ENCODE peak calls at places on chromosomes 5 and 9, in six cellular contexts. I, J, N, L, O and T are unnamed samples.

GRCh38 chr5:100900142-100900795 is 2.8 kb downstream of the ST8SIA4 start:
- DNase-seq in I (peak; percentile 51), J (peak; percentile 39), N (no peak), L (peak; percentile 54), O (peak; percentile 44), T (peak; percentile 33)

GRCh38 chr5:93512799-93513198 is 68.2 kb downstream of the NR2F1-AS1 start:
- DNase-seq in I (no peak), J (peak; percentile 89), N (no peak), L (no peak), O (no peak), T (no peak)

GRCh38 chr5:68193481-68194036 is 22.0 kb upstream of the PIK3R1 start:
- DNase-seq in I (no peak), J (no peak), N (no peak), L (no peak), O (no peak), T (no peak)

GRCh38 chr9:115362101-115362500 is 244.1 kb upstream of the TNC start:
- DNase-seq in I (no peak), J (no peak), N (no peak), L (no peak), O (no peak), T (no peak)

GRCh38 chr9:12441509-12441908 is 251.7 kb upstream of the TYRP1 start:
- DNase-seq in I (no peak), J (no peak), N (no peak), L (no peak), O (no peak), T (no peak)

GRCh38 chr5:36079200-36079761 is 12.6 kb upstream of the UGT3A2 start:
- DNase-seq in I (peak; percentile 45), J (peak; percentile 58), N (no peak), L (peak; percentile 62), O (no peak), T (no peak)

GRCh38 chr5:135041726-135042125 is 7.7 kb upstream of the PITX1 start:
- DNase-seq in I (no peak), J (no peak), N (no peak), L (no peak), O (no peak), T (no peak)

GRCh38 chr5:174625591-174626365 is 98.6 kb upstream of the MSX2 start:
- DNase-seq in I (no peak), J (no peak), N (no peak), L (no peak), O (no peak), T (no peak)

GRCh38 chr5:3010953-3011763 is 259.7 kb upstream of the IRX2 start:
- DNase-seq in I (no peak), J (no peak), N (no peak), L (peak; percentile 10), O (no peak), T (no peak)

GRCh38 chr9:131645078-131645776 is 94.6 kb downstream of the RAPGEF1 start:
- DNase-seq in I (no peak), J (peak; percentile 69), N (no peak), L (no peak), O (no peak), T (no peak)

GRCh38 chr5:179380211-179381035 is 35.2 kb upstream of the ADAMTS2 start:
- DNase-seq in I (no peak), J (no peak), N (no peak), L (no peak), O (no peak), T (no peak)

GRCh38 chr9:27548055-27548741 is 18.6 kb upstream of the MOB3B start:
- DNase-seq in I (peak; percentile 25), J (peak; percentile 72), N (no peak), L (no peak), O (no peak), T (no peak)

GRCh38 chr5:156929366-156929948 is 33.6 kb downstream of the TIMD4 start:
- DNase-seq in I (no peak), J (no peak), N (no peak), L (no peak), O (no peak), T (no peak)

GRCh38 chr5:101045689-101046088 is 142.6 kb upstream of the ST8SIA4 start:
- DNase-seq in I (no peak), J (peak; percentile 17), N (no peak), L (no peak), O (no peak), T (no peak)

GRCh38 chr5:76775921-76776320 is 42.9 kb upstream of the F2RL1 start:
- DNase-seq in I (no peak), J (no peak), N (no peak), L (no peak), O (no peak), T (no peak)

GRCh38 chr5:55604611-55605067 is 69.9 kb upstream of the PLPP1 start:
- DNase-seq in I (no peak), J (peak; percentile 75), N (no peak), L (peak; percentile 29), O (no peak), T (no peak)

GRCh38 chr9:5582835-5583195 is 46.1 kb upstream of the RIC1 start:
- DNase-seq in I (no peak), J (peak; percentile 83), N (no peak), L (no peak), O (no peak), T (no peak)

DNA sequence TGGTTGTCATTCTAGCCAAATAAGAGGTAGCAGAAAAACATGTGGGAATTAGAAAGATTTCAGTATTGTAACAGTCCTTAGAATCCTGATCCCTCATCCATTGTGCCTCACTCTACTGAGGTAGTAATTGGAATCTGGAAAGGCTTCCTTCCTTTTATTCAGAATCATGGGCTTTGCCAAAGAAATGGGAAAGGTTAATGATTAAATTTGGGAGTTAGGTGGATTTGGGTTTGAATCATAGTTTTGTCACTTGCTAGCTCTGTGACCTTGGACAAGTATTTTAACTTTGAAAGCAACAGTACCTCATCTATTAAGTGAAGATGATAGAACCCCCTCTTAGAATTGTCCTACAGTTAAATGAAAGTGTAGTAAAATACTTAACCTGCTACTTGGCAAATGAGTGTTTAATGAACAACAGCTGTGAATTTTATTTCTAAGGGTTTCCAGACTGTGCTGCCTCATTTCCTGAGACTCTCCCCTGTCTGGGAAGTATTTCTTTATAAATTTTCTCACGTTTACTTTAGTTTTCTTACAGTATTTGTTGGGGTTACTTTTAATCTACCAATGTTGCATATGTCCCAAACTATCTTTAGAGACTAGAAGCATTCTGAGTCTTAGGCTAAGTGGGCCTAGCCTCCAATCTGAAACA is 11.7 kb downstream of the SPDL1 start:
- DNase-seq in I (no peak), J (peak; percentile 57), N (no peak), L (no peak), O (no peak), T (no peak)
- H3K36me3 ChIP-seq in I (peaks cover 3% of the 10 kb centered on the region), J (peaks cover 97% of the 10 kb centered on the region), N (peaks cover 4% of the 10 kb centered on the region), L (peaks cover 60% of the 10 kb centered on the region), O (peaks cover 93% of the 10 kb centered on the region), T (peaks cover 32% of the 10 kb centered on the region)

DNA sequence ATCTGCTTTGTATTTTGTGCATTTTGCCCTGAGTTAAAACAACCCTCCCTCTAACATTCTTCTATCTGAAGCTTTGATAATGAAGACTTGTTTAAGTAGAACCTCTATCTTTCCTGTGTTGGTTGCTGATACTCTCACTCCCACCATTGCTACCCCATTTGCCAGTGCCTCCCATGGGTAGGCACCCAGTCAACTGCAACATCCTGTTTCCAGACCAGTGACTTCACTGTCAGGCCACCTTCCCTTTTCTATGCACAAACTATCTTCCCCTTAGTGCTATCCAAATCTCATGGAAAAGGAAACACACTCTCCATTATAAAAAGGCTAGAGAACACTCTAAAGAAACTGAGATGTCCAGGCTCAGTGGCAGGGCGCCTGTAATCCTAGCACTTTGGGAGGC is 5.6 kb upstream of the IARS1 start:
- DNase-seq in I (no peak), J (no peak), N (no peak), L (no peak), O (no peak), T (no peak)
- H3K36me3 ChIP-seq in I (no peaks in the 10 kb centered on the region), J (peaks cover 61% of the 10 kb centered on the region), N (peaks cover 18% of the 10 kb centered on the region), L (peaks cover 42% of the 10 kb centered on the region), O (peaks cover 76% of the 10 kb centered on the region), T (peaks cover 45% of the 10 kb centered on the region)

GRCh38 chr9:107333363-107333762 is 50.3 kb downstream of the RAD23B start:
- DNase-seq in I (no peak), J (no peak), N (no peak), L (no peak), O (no peak), T (no peak)

GRCh38 chr9:107332883-107333282 is 49.8 kb downstream of the RAD23B start:
- DNase-seq in I (no peak), J (no peak), N (no peak), L (no peak), O (no peak), T (no peak)

GRCh38 chr9:107336718-107337360 is 53.8 kb downstream of the RAD23B start:
- DNase-seq in I (no peak), J (peak; percentile 89), N (peak; percentile 90), L (no peak), O (no peak), T (no peak)

GRCh38 chr9:107335331-107335730 is 52.3 kb downstream of the RAD23B start:
- DNase-seq in I (no peak), J (no peak), N (no peak), L (no peak), O (no peak), T (no peak)

DNA sequence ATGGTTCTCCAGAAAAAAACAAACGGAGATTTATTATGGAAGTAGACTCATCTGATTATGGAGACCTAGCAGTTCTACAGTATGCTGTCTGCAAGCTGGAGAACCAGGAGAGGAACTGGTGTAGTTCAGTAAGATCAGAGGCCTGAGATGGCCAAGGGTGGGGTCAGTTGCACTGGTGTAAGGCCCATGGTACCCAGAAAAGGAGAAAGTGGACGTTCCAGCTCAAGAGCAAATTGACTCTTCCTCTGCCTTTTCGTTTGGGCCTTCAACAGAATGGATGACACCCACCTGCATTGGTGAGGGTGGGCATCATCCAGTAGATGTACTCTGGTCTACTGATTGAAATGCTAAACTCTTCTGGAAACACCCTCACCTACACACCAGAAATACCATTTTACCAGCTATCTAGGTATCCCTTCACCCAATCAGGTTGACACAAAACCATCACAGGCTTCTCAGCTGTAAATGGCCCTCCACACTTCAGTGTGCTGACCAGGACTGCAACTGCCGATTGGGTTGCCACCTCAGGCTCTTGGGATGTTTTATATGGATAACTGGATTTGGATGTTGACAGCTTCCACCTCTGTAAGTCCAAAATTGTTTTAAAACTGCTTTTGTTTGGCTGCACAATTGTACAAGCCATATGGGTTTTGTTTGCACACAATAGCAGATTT is 51.2 kb downstream of the RAD23B start:
- DNase-seq in I (no peak), J (no peak), N (no peak), L (no peak), O (no peak), T (no peak)
- H3K36me3 ChIP-seq in I (no peaks in the 10 kb centered on the region), J (peaks cover 80% of the 10 kb centered on the region), N (no peaks in the 10 kb centered on the region), L (peaks cover 19% of the 10 kb centered on the region), O (peaks cover 65% of the 10 kb centered on the region), T (peaks cover 33% of the 10 kb centered on the region)

GRCh38 chr9:72274916-72275315 is 90.1 kb downstream of the ZFAND5 start:
- DNase-seq in I (no peak), J (no peak), N (no peak), L (no peak), O (no peak), T (no peak)

GRCh38 chr9:72271617-72272478 is 93.2 kb downstream of the ZFAND5 start:
- DNase-seq in I (peak; percentile 88), J (peak; percentile 67), N (no peak), L (peak; percentile 67), O (no peak), T (peak; percentile 62)

GRCh38 chr9:72263572-72263971 is 101.4 kb downstream of the ZFAND5 start:
- DNase-seq in I (no peak), J (no peak), N (no peak), L (no peak), O (no peak), T (no peak)

DNA sequence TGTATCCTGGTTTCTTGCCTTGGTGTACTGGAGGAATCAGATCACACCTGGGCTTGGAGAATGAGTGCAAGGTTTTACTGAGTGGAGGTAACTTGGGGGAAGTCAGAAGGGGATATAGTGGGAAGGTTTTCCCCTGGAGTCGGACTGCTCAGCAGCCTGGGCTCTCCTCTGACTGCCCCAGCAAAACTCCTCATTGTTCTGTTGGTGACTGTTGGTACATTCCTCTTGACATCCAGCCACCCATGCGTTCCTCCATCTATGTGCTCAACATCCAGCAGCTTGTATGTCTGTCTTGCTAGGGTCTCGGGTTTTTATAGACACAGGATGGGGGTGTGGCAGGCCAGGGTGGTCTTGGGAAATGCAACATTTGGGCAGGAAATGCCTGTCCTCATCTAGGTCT is 96.0 kb downstream of the ZFAND5 start:
- DNase-seq in I (no peak), J (no peak), N (no peak), L (no peak), O (no peak), T (no peak)
- H3K36me3 ChIP-seq in I (no peaks in the 10 kb centered on the region), J (no peaks in the 10 kb centered on the region), N (no peaks in the 10 kb centered on the region), L (no peaks in the 10 kb centered on the region), O (no peaks in the 10 kb centered on the region), T (no peaks in the 10 kb centered on the region)